ENCODE peak calls at places on chromosomes 1 and 21, in seven cellular contexts. J is AML-193; S is midbrain; M is AG20443; F is stimulated activated CD8-positive, alpha-beta memory T cell treated with anti-CD3 and anti-CD28 coated beads, Interleukin-2, amount 100 ng/mL, for 1 hour; G is A549; N is HT-29. H is an unnamed sample.

GRCh38 chr1:53544731-53545515 is 85.7 kb downstream of the DMRTB1 start:
- DNase-seq in J (no peak), S (no peak), M (no peak), F (no peak), G (no peak), N (no peak), H (no peak)

GRCh38 chr21:45869121-45870007 is 112.2 kb upstream of the COL6A1 start:
- DNase-seq in J (no peak), S (no peak), M (peak; percentile 76), F (no peak), G (no peak), N (no peak), H (no peak)

GRCh38 chr1:212606042-212606733 is 2.4 kb upstream of the ATF3 start:
- DNase-seq in J (no peak), S (no peak), M (no peak), F (no peak), G (no peak), N (peak; percentile 34), H (no peak)

GRCh38 chr1:7042322-7043231 is 257.3 kb downstream of the CAMTA1 start:
- DNase-seq in J (peak; percentile 10), S (peak; percentile 73), M (peak; percentile 50), F (no peak), G (peak; percentile 50), N (peak; percentile 31), H (peak; percentile 43)

GRCh38 chr1:24708938-24709337 is 36.3 kb upstream of the CLIC4 start:
- DNase-seq in J (peak; percentile 40), S (no peak), M (no peak), F (no peak), G (no peak), N (no peak), H (no peak)

GRCh38 chr1:30919025-30919881 is 10.7 kb upstream of the SDC3 start:
- DNase-seq in J (peak; percentile 64), S (no peak), M (no peak), F (no peak), G (no peak), N (no peak), H (no peak)

GRCh38 chr1:30688920-30689794 is 34.2 kb downstream of the MATN1 start:
- DNase-seq in J (no peak), S (no peak), M (no peak), F (no peak), G (no peak), N (no peak), H (no peak)

GRCh38 chr1:10987840-10988417 is 24.5 kb upstream of the TARDBP start:
- DNase-seq in J (no peak), S (no peak), M (no peak), F (no peak), G (no peak), N (no peak), H (no peak)

GRCh38 chr1:112894010-112894292 is 62.0 kb downstream of the SLC16A1 start:
- DNase-seq in J (no peak), S (no peak), M (no peak), F (no peak), G (no peak), N (no peak), H (no peak)

GRCh38 chr1:236124965-236125364 is 17.4 kb upstream of the GPR137B start:
- DNase-seq in J (no peak), S (no peak), M (no peak), F (no peak), G (no peak), N (no peak), H (no peak)

H was measured in NCI-H1105.